ENCODE peak calls at places on chromosomes 5 and 9, in four cellular contexts. G, S, M and O are unnamed samples.

GRCh38 chr5:137146402-137146889 is 352.7 kb downstream of the SPOCK1 start:
- DNase-seq in S (no peak), M (peak; percentile 90), G (no peak), O (peak; percentile 8)

GRCh38 chr5:169147542-169147941 is 153.4 kb downstream of the SLIT3 start:
- DNase-seq in G (no peak), S (no peak), M (no peak), O (no peak)

GRCh38 chr9:6218099-6218502 is 2.5 kb downstream of the IL33 start:
- DNase-seq in M (peak; percentile 31), S (no peak), G (no peak), O (no peak)

GRCh38 chr5:87195104-87195581 is 72.5 kb upstream of the RASA1 start:
- DNase-seq in S (no peak), G (no peak), M (peak; percentile 29), O (no peak)

GRCh38 chr9:117494401-117495130 is 79.7 kb upstream of the ASTN2 start:
- DNase-seq in S (no peak), M (peak; percentile 12), G (no peak), O (no peak)

GRCh38 chr5:15243301-15244020 is 256.5 kb upstream of the FBXL7 start:
- DNase-seq in G (no peak), M (no peak), S (no peak), O (no peak)

GRCh38 chr9:130267930-130268329 is 2.4 kb downstream of the HMCN2 start:
- DNase-seq in G (no peak), M (no peak), S (no peak), O (no peak)

GRCh38 chr5:92800360-92800759 is 780.7 kb downstream of the NR2F1-AS1 start:
- DNase-seq in G (peak; percentile 51), S (no peak), M (no peak), O (no peak)

GRCh38 chr9:136403915-136404800 is 4.2 kb upstream of the SNAPC4 start:
- DNase-seq in M (no peak), G (no peak), S (no peak), O (no peak)

GRCh38 chr5:97764700-97765099 is 581.7 kb upstream of the RIOK2 start:
- DNase-seq in M (peak; percentile 10), S (no peak), G (no peak), O (no peak)

GRCh38 chr5:79689541-79690466 is at the start of gene CMYA5:
- DNase-seq in G (no peak), M (no peak), S (peak; percentile 78), O (no peak)

GRCh38 chr5:143152445-143152844 is 251.0 kb downstream of the NR3C1 start:
- DNase-seq in G (no peak), M (no peak), S (no peak), O (no peak)